ENCODE peak calls at places on chromosomes 5 and 9, in five cellular contexts. One of them, this sample, is unnamed.

GRCh38 chr5:61313960-61314681 is 17.9 kb upstream of the ZSWIM6 start:
- DNase-seq in NCI-H2029: no peak
- DNase-seq in GM23338: no peak
- DNase-seq in iris pigment epithelial cell: peak; percentile 96
- DNase-seq in effector memory CD8-positive, alpha-beta T cell: no peak
- DNase-seq in this sample: no peak

GRCh38 chr9:90107021-90107771 is 502.4 kb downstream of the GADD45G start:
- DNase-seq in NCI-H2029: peak; percentile 95
- DNase-seq in GM23338: no peak
- DNase-seq in iris pigment epithelial cell: peak; percentile 9
- DNase-seq in effector memory CD8-positive, alpha-beta T cell: no peak
- DNase-seq in this sample: peak; percentile 94

GRCh38 chr5:171192111-171192510 is 116.9 kb upstream of the TLX3 start:
- DNase-seq in NCI-H2029: no peak
- DNase-seq in GM23338: no peak
- DNase-seq in iris pigment epithelial cell: no peak
- DNase-seq in effector memory CD8-positive, alpha-beta T cell: no peak
- DNase-seq in this sample: no peak

GRCh38 chr5:170553218-170553617 is 49.4 kb downstream of the KCNIP1 start:
- DNase-seq in NCI-H2029: no peak
- DNase-seq in GM23338: no peak
- DNase-seq in iris pigment epithelial cell: no peak
- DNase-seq in effector memory CD8-positive, alpha-beta T cell: no peak
- DNase-seq in this sample: no peak

GRCh38 chr5:14449052-14449661 is 132.4 kb upstream of the OTULINL start:
- DNase-seq in NCI-H2029: no peak
- DNase-seq in GM23338: no peak
- DNase-seq in iris pigment epithelial cell: peak; percentile 99
- DNase-seq in effector memory CD8-positive, alpha-beta T cell: no peak
- DNase-seq in this sample: no peak

GRCh38 chr5:138596105-138596987 is 21.1 kb upstream of the HSPA9 start:
- DNase-seq in NCI-H2029: no peak
- DNase-seq in GM23338: no peak
- DNase-seq in iris pigment epithelial cell: no peak
- DNase-seq in effector memory CD8-positive, alpha-beta T cell: no peak
- DNase-seq in this sample: no peak

GRCh38 chr5:103256178-103256577 is 2.4 kb upstream of the MACIR start:
- DNase-seq in NCI-H2029: no peak
- DNase-seq in GM23338: no peak
- DNase-seq in iris pigment epithelial cell: no peak
- DNase-seq in effector memory CD8-positive, alpha-beta T cell: no peak
- DNase-seq in this sample: no peak

GRCh38 chr9:137325791-137326190 is 23.7 kb upstream of the NRARP start:
- DNase-seq in NCI-H2029: no peak
- DNase-seq in GM23338: no peak
- DNase-seq in iris pigment epithelial cell: no peak
- DNase-seq in effector memory CD8-positive, alpha-beta T cell: no peak
- DNase-seq in this sample: no peak

GRCh38 chr5:20291766-20292165 is 303.8 kb upstream of the CDH18 start:
- DNase-seq in NCI-H2029: no peak
- DNase-seq in GM23338: no peak
- DNase-seq in iris pigment epithelial cell: no peak
- DNase-seq in effector memory CD8-positive, alpha-beta T cell: no peak
- DNase-seq in this sample: no peak

GRCh38 chr9:85166808-85167545 is 497.4 kb downstream of the NTRK2 start:
- DNase-seq in NCI-H2029: no peak
- DNase-seq in GM23338: no peak
- DNase-seq in iris pigment epithelial cell: no peak
- DNase-seq in effector memory CD8-positive, alpha-beta T cell: no peak
- DNase-seq in this sample: no peak

GRCh38 chr9:134670042-134670525 is 28.5 kb downstream of the COL5A1 start:
- DNase-seq in NCI-H2029: no peak
- DNase-seq in GM23338: no peak
- DNase-seq in iris pigment epithelial cell: peak; percentile 95
- DNase-seq in effector memory CD8-positive, alpha-beta T cell: no peak
- DNase-seq in this sample: no peak

GRCh38 chr5:39040875-39041274 is 33.3 kb downstream of the RICTOR start:
- DNase-seq in NCI-H2029: peak; percentile 17
- DNase-seq in GM23338: no peak
- DNase-seq in iris pigment epithelial cell: no peak
- DNase-seq in effector memory CD8-positive, alpha-beta T cell: no peak
- DNase-seq in this sample: peak; percentile 14

GRCh38 chr9:94927048-94927761 is 200.7 kb downstream of the AOPEP start:
- DNase-seq in NCI-H2029: no peak
- DNase-seq in GM23338: no peak
- DNase-seq in iris pigment epithelial cell: no peak
- DNase-seq in effector memory CD8-positive, alpha-beta T cell: no peak
- DNase-seq in this sample: no peak

GRCh38 chr5:135833521-135833920 is 942 bp upstream of the SLC25A48 start:
- DNase-seq in NCI-H2029: no peak
- DNase-seq in GM23338: no peak
- DNase-seq in iris pigment epithelial cell: no peak
- DNase-seq in effector memory CD8-positive, alpha-beta T cell: no peak
- DNase-seq in this sample: no peak

GRCh38 chr9:13386935-13387667 is 107.6 kb upstream of the MPDZ start:
- DNase-seq in NCI-H2029: no peak
- DNase-seq in GM23338: no peak
- DNase-seq in iris pigment epithelial cell: peak; percentile 92
- DNase-seq in effector memory CD8-positive, alpha-beta T cell: no peak
- DNase-seq in this sample: no peak

GRCh38 chr5:109516385-109516784 is 106.6 kb upstream of the PJA2 start:
- DNase-seq in NCI-H2029: no peak
- DNase-seq in GM23338: no peak
- DNase-seq in iris pigment epithelial cell: peak; percentile 15
- DNase-seq in effector memory CD8-positive, alpha-beta T cell: no peak
- DNase-seq in this sample: no peak

GRCh38 chr5:95237324-95237723 is 47.6 kb downstream of the MCTP1 start:
- DNase-seq in NCI-H2029: no peak
- DNase-seq in GM23338: no peak
- DNase-seq in iris pigment epithelial cell: no peak
- DNase-seq in effector memory CD8-positive, alpha-beta T cell: no peak
- DNase-seq in this sample: no peak

GRCh38 chr5:127934791-127935256 is 148.7 kb upstream of the SLC12A2 start:
- DNase-seq in NCI-H2029: peak; percentile 91
- DNase-seq in GM23338: peak; percentile 82
- DNase-seq in iris pigment epithelial cell: peak; percentile 74
- DNase-seq in effector memory CD8-positive, alpha-beta T cell: no peak
- DNase-seq in this sample: peak; percentile 80

GRCh38 chr5:163758283-163758711 is 252.9 kb downstream of the MAT2B start:
- DNase-seq in NCI-H2029: no peak
- DNase-seq in GM23338: no peak
- DNase-seq in iris pigment epithelial cell: peak; percentile 65
- DNase-seq in effector memory CD8-positive, alpha-beta T cell: no peak
- DNase-seq in this sample: no peak

GRCh38 chr5:141051526-141051876 is 327 bp downstream of the PCDHB1 start:
- DNase-seq in NCI-H2029: peak; percentile 50
- DNase-seq in GM23338: peak; percentile 70
- DNase-seq in iris pigment epithelial cell: no peak
- DNase-seq in effector memory CD8-positive, alpha-beta T cell: no peak
- DNase-seq in this sample: no peak

GRCh38 chr5:135895474-135896006 is at the start of gene IL9:
- DNase-seq in NCI-H2029: no peak
- DNase-seq in GM23338: no peak
- DNase-seq in iris pigment epithelial cell: no peak
- DNase-seq in effector memory CD8-positive, alpha-beta T cell: no peak
- DNase-seq in this sample: no peak

GRCh38 chr9:92206490-92206889 is 87.0 kb downstream of the IARS1 start:
- DNase-seq in NCI-H2029: no peak
- DNase-seq in GM23338: no peak
- DNase-seq in iris pigment epithelial cell: peak; percentile 28
- DNase-seq in effector memory CD8-positive, alpha-beta T cell: no peak
- DNase-seq in this sample: no peak

GRCh38 chr9:131546336-131547084 is 1.2 kb downstream of the PRRT1B start:
- DNase-seq in NCI-H2029: no peak
- DNase-seq in GM23338: peak; percentile 79
- DNase-seq in iris pigment epithelial cell: peak; percentile 22
- DNase-seq in effector memory CD8-positive, alpha-beta T cell: no peak
- DNase-seq in this sample: no peak

GRCh38 chr9:99565203-99565602 is 256.5 kb upstream of the NR4A3 start:
- DNase-seq in NCI-H2029: no peak
- DNase-seq in GM23338: no peak
- DNase-seq in iris pigment epithelial cell: no peak
- DNase-seq in effector memory CD8-positive, alpha-beta T cell: no peak
- DNase-seq in this sample: no peak

GRCh38 chr5:594241-594860 is 17.8 kb upstream of the CEP72 start:
- DNase-seq in NCI-H2029: no peak
- DNase-seq in GM23338: no peak
- DNase-seq in iris pigment epithelial cell: no peak
- DNase-seq in effector memory CD8-positive, alpha-beta T cell: no peak
- DNase-seq in this sample: no peak

GRCh38 chr9:35917261-35917660 is 8.0 kb downstream of the SPAAR start:
- DNase-seq in NCI-H2029: no peak
- DNase-seq in GM23338: no peak
- DNase-seq in iris pigment epithelial cell: no peak
- DNase-seq in effector memory CD8-positive, alpha-beta T cell: no peak
- DNase-seq in this sample: no peak

GRCh38 chr5:73268826-73269225 is 95.8 kb downstream of the TMEM174 start:
- DNase-seq in NCI-H2029: no peak
- DNase-seq in GM23338: no peak
- DNase-seq in iris pigment epithelial cell: no peak
- DNase-seq in effector memory CD8-positive, alpha-beta T cell: no peak
- DNase-seq in this sample: no peak

GRCh38 chr9:105963700-105964099 is 269.4 kb downstream of the TMEM38B start:
- DNase-seq in NCI-H2029: no peak
- DNase-seq in GM23338: no peak
- DNase-seq in iris pigment epithelial cell: no peak
- DNase-seq in effector memory CD8-positive, alpha-beta T cell: no peak
- DNase-seq in this sample: no peak

This sample was measured in DMS153.